ENCODE peak calls at places on chromosomes 11 and 22, in nine cellular contexts. Y is fibroblast of lung, L is midbrain, F is fibroblast of the aortic adventitia, N is memory B cell, A is brain microvascular endothelial cell, Q is HT1080, O is substantia nigra, M is GM13977. K is an unnamed sample.

GRCh38 chr11:133950874-133951483 is 5.8 kb downstream of the IGSF9B start:
- DNase-seq in Y (no peak), L (no peak), F (no peak), N (no peak), A (no peak), Q (no peak), O (no peak), M (no peak), K (peak; percentile 21)

GRCh38 chr11:109968781-109969180 is 124.4 kb upstream of the ZC3H12C start:
- DNase-seq in Y (no peak), L (no peak), F (no peak), N (no peak), A (no peak), Q (no peak), O (no peak), M (no peak), K (no peak)

GRCh38 chr11:93983542-93984204 is 37.5 kb upstream of the HEPHL1 start:
- DNase-seq in Y (no peak), L (no peak), F (no peak), N (no peak), A (no peak), Q (no peak), O (no peak), M (no peak), K (no peak)

GRCh38 chr11:45424781-45425180 is 138.6 kb upstream of the SYT13 start:
- DNase-seq in Y (no peak), L (no peak), F (no peak), N (no peak), A (no peak), Q (no peak), O (no peak), M (no peak), K (no peak)

GRCh38 chr11:134207538-134208239 is 16.1 kb downstream of the NCAPD3 start:
- DNase-seq in Y (no peak), L (no peak), F (peak; percentile 22), N (peak; percentile 53), A (no peak), Q (no peak), O (no peak), M (no peak), K (peak; percentile 13)

GRCh38 chr11:122814401-122814800 is 23.9 kb upstream of the CRTAM start:
- DNase-seq in Y (no peak), L (no peak), F (no peak), N (no peak), A (no peak), Q (no peak), O (no peak), M (no peak), K (no peak)

GRCh38 chr11:20207781-20208621 is 47.7 kb upstream of the DBX1 start:
- DNase-seq in Y (no peak), L (no peak), F (no peak), N (no peak), A (no peak), Q (no peak), O (no peak), M (no peak), K (no peak)

GRCh38 chr11:45641961-45642360 is 23.5 kb downstream of the CHST1 start:
- DNase-seq in Y (no peak), L (no peak), F (no peak), N (no peak), A (no peak), Q (no peak), O (no peak), M (no peak), K (no peak)

GRCh38 chr22:45468872-45469572 is 33.7 kb upstream of the FBLN1 start:
- DNase-seq in Y (peak; percentile 77), L (no peak), F (peak; percentile 83), N (no peak), A (peak; percentile 28), Q (peak; percentile 68), O (no peak), M (no peak), K (no peak)

GRCh38 chr11:117720061-117720511 is 76.9 kb downstream of the DSCAML1 start:
- DNase-seq in Y (no peak), L (no peak), F (no peak), N (no peak), A (no peak), Q (no peak), O (no peak), M (no peak), K (no peak)

GRCh38 chr11:10913075-10913474 is 55.2 kb upstream of the ZBED5 start:
- DNase-seq in Y (no peak), L (no peak), F (no peak), N (no peak), A (no peak), Q (no peak), O (no peak), M (no peak), K (no peak)

GRCh38 chr11:58429273-58429672 is 1.4 kb upstream of the OR5B2 start:
- DNase-seq in Y (no peak), L (no peak), F (no peak), N (no peak), A (no peak), Q (no peak), O (no peak), M (no peak), K (no peak)

GRCh38 chr22:36151006-36151595 is 9.5 kb downstream of the APOL3 start:
- DNase-seq in Y (no peak), L (no peak), F (peak; percentile 77), N (no peak), A (no peak), Q (no peak), O (no peak), M (no peak), K (no peak)

GRCh38 chr11:46733234-46733633 is 14.2 kb downstream of the F2 start:
- DNase-seq in Y (no peak), L (no peak), F (no peak), N (no peak), A (no peak), Q (no peak), O (no peak), M (no peak), K (no peak)

GRCh38 chr11:113476553-113476952 is 1.4 kb upstream of the DRD2 start:
- DNase-seq in Y (no peak), L (no peak), F (no peak), N (no peak), A (no peak), Q (no peak), O (no peak), M (no peak), K (no peak)

GRCh38 chr22:18998998-18999397 is 62.9 kb upstream of the PRODH start:
- DNase-seq in Y (no peak), L (no peak), F (no peak), N (no peak), A (no peak), Q (no peak), O (no peak), M (no peak), K (no peak)

GRCh38 chr11:68927280-68928107 is 23.8 kb downstream of the IGHMBP2 start:
- DNase-seq in Y (peak; percentile 25), L (no peak), F (peak; percentile 53), N (peak; percentile 15), A (no peak), Q (no peak), O (no peak), M (peak; percentile 73), K (no peak)

GRCh38 chr11:108766596-108767173 is 101.8 kb downstream of the DDX10 start:
- DNase-seq in Y (no peak), L (no peak), F (no peak), N (no peak), A (no peak), Q (no peak), O (no peak), M (no peak), K (peak; percentile 22)

GRCh38 chr22:34880667-34881066 is 185.3 kb upstream of the ISX start:
- DNase-seq in Y (no peak), L (no peak), F (no peak), N (no peak), A (no peak), Q (no peak), O (no peak), M (no peak), K (no peak)

GRCh38 chr11:18770479-18771125 is 21.0 kb downstream of the PTPN5 start:
- DNase-seq in Y (no peak), L (no peak), F (no peak), N (no peak), A (no peak), Q (no peak), O (no peak), M (no peak), K (no peak)

GRCh38 chr22:43094085-43094484 is 4.9 kb upstream of the TTLL1 start:
- DNase-seq in Y (no peak), L (no peak), F (no peak), N (no peak), A (no peak), Q (peak; percentile 24), O (no peak), M (no peak), K (no peak)

GRCh38 chr11:95277868-95278267 is 46.9 kb upstream of the SESN3 start:
- DNase-seq in Y (no peak), L (no peak), F (no peak), N (no peak), A (no peak), Q (no peak), O (no peak), M (no peak), K (no peak)

GRCh38 chr11:45178890-45179663 is 32.6 kb downstream of the PRDM11 start:
- DNase-seq in Y (peak; percentile 84), L (no peak), F (peak; percentile 36), N (no peak), A (peak; percentile 74), Q (peak; percentile 56), O (no peak), M (no peak), K (peak; percentile 79)

GRCh38 chr11:71452354-71453020 is 516 bp upstream of the NADSYN1 start:
- DNase-seq in Y (peak; percentile 33), L (peak; percentile 60), F (peak; percentile 33), N (no peak), A (peak; percentile 37), Q (no peak), O (peak; percentile 28), M (no peak), K (peak; percentile 3)

GRCh38 chr11:11382858-11383532 is 29.9 kb upstream of the CSNK2A3 start:
- DNase-seq in Y (no peak), L (no peak), F (no peak), N (no peak), A (no peak), Q (no peak), O (no peak), M (no peak), K (no peak)

GRCh38 chr22:38282397-38282796 is 9.6 kb upstream of the TMEM184B start:
- DNase-seq in Y (peak; percentile 53), L (no peak), F (no peak), N (no peak), A (peak; percentile 11), Q (peak; percentile 40), O (no peak), M (no peak), K (no peak)

GRCh38 chr11:14585438-14585837 is 58.2 kb upstream of the PDE3B start:
- DNase-seq in Y (no peak), L (no peak), F (no peak), N (no peak), A (no peak), Q (no peak), O (no peak), M (no peak), K (no peak)

K was measured in kidney glomerular epithelial cell.